ENCODE peak calls at places on chromosomes 2 and 18, in six cellular contexts. One of them, this sample, is unnamed.

GRCh38 chr2:181309576-181309975 is 147.6 kb upstream of the ITGA4 start:
- DNase-seq in SK-N-SH: no peak
- DNase-seq in tibial artery: no peak
- DNase-seq in kidney: no peak
- DNase-seq in fibroblast of villous mesenchyme: no peak
- DNase-seq in bronchial epithelial cell: no peak
- DNase-seq in this sample: no peak

GRCh38 chr2:170354409-170354808 is 176.5 kb downstream of the MYO3B start:
- DNase-seq in SK-N-SH: no peak
- DNase-seq in tibial artery: no peak
- DNase-seq in kidney: no peak
- DNase-seq in fibroblast of villous mesenchyme: no peak
- DNase-seq in bronchial epithelial cell: no peak
- DNase-seq in this sample: no peak

GRCh38 chr2:72770879-72771461 is 54.9 kb downstream of the EXOC6B start:
- DNase-seq in SK-N-SH: peak; percentile 56
- DNase-seq in tibial artery: peak; percentile 64
- DNase-seq in kidney: no peak
- DNase-seq in fibroblast of villous mesenchyme: peak; percentile 83
- DNase-seq in bronchial epithelial cell: peak; percentile 74
- DNase-seq in this sample: peak; percentile 83

GRCh38 chr2:176561706-176562105 is 292.5 kb downstream of the MTX2 start:
- DNase-seq in SK-N-SH: no peak
- DNase-seq in tibial artery: no peak
- DNase-seq in kidney: no peak
- DNase-seq in fibroblast of villous mesenchyme: peak; percentile 44
- DNase-seq in bronchial epithelial cell: no peak
- DNase-seq in this sample: no peak

GRCh38 chr2:62196278-62196901 is 475 bp downstream of the B3GNT2 start:
- DNase-seq in SK-N-SH: peak; percentile 85
- DNase-seq in tibial artery: peak; percentile 36
- DNase-seq in kidney: peak; percentile 89
- DNase-seq in fibroblast of villous mesenchyme: no peak
- DNase-seq in bronchial epithelial cell: peak; percentile 15
- DNase-seq in this sample: peak; percentile 48

GRCh38 chr18:45175505-45175904 is 439.8 kb upstream of the SLC14A2 start:
- DNase-seq in SK-N-SH: no peak
- DNase-seq in tibial artery: no peak
- DNase-seq in kidney: no peak
- DNase-seq in fibroblast of villous mesenchyme: no peak
- DNase-seq in bronchial epithelial cell: no peak
- DNase-seq in this sample: no peak

GRCh38 chr2:222928335-222928734 is 67.5 kb downstream of the ACSL3 start:
- DNase-seq in SK-N-SH: no peak
- DNase-seq in tibial artery: no peak
- DNase-seq in kidney: no peak
- DNase-seq in fibroblast of villous mesenchyme: no peak
- DNase-seq in bronchial epithelial cell: no peak
- DNase-seq in this sample: no peak

GRCh38 chr18:79595876-79596374 is 83.7 kb upstream of the CTDP1 start:
- DNase-seq in SK-N-SH: no peak
- DNase-seq in tibial artery: no peak
- DNase-seq in kidney: peak; percentile 37
- DNase-seq in fibroblast of villous mesenchyme: no peak
- DNase-seq in bronchial epithelial cell: no peak
- DNase-seq in this sample: no peak

GRCh38 chr18:525066-525797 is 24.7 kb upstream of the COLEC12 start:
- DNase-seq in SK-N-SH: no peak
- DNase-seq in tibial artery: no peak
- DNase-seq in kidney: no peak
- DNase-seq in fibroblast of villous mesenchyme: peak; percentile 83
- DNase-seq in bronchial epithelial cell: peak; percentile 10
- DNase-seq in this sample: peak; percentile 62

GRCh38 chr2:41334159-41334558 is 713.7 kb upstream of the PKDCC start:
- DNase-seq in SK-N-SH: no peak
- DNase-seq in tibial artery: no peak
- DNase-seq in kidney: no peak
- DNase-seq in fibroblast of villous mesenchyme: no peak
- DNase-seq in bronchial epithelial cell: no peak
- DNase-seq in this sample: no peak

DNA sequence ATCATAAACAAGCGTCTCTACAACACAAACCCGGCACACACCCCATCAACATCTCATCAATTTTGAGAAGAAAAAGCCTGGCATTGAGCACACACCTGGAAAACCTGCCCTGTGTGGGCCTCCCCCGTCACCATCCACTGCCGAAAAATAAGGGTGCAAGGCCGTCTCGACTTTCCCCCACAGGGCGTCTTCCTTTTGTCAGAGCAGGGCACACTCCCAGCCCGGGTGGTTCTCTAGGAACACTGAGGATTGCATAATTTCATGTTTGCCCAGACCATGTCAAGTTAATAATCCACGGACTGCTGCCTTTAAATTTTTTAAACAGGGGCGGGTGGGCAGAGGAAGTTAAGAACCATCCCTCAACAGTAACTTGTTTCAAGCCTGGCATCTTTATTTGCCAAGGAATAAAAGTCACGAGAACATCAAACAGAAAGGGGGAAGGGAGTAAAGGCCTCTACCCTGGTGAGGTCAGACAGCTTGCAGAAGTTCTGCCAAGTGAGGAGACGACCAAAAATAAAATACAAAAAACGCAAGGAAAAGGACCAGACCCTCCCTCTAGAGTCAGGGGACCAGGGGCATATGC is 2.1 kb downstream of the TFCP2L1 start:
- DNase-seq in SK-N-SH: no peak
- DNase-seq in tibial artery: no peak
- DNase-seq in kidney: no peak
- DNase-seq in fibroblast of villous mesenchyme: no peak
- DNase-seq in bronchial epithelial cell: no peak
- DNase-seq in this sample: peak; percentile 46
- TF ChIP-seq CTCF in SK-N-SH: no peak
- TF ChIP-seq CTCF in tibial artery: no peak
- TF ChIP-seq CTCF in kidney: no peak
- TF ChIP-seq CTCF in fibroblast of villous mesenchyme: no peak
- TF ChIP-seq CTCF in bronchial epithelial cell: no peak
- TF ChIP-seq CTCF in this sample: no peak

DNA sequence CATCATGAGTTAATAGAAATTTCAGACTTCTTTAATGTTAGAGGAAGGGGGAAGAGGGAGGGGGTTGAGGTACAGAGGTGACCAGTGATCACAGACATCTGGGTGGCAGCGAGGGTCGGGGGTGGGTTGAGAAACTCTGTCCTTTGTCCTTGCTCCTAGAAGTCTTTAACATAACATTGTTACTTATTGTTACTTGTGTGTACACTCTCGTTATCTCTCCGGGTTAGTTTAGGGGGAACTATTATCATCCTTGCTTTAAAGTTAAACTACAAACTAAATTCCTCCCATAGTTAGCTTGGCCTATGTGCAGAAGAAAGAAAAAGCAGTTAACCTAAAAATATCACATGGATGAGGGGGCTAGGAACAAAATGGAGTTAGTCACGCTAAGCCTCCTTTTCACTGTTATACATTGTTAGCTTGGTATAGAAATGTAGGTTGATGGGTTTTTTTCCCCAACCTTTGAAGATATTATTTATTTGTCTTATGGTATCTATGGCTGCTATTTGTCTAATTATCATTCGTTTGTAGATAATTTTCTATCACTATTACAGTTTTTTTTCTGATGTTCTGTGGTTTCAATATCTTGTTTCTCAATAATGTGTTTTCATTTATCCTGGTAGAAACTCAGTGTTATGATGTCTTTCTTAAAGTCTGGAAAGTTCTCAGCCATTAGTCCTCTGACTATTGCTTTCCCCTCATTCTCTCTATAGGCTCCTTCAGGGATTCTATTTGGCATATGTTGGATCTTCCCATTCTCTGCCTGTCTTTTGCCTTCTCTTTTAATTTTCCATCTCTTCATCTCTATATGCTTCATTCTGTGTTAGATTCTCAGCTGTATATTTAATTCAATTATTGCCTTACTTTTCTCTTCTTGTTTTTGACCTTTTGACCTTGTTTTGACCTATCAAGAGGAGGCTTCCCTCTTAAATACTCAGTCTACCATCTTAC is 13.2 kb upstream of the B4GALT6 start:
- DNase-seq in SK-N-SH: no peak
- DNase-seq in tibial artery: no peak
- DNase-seq in kidney: no peak
- DNase-seq in fibroblast of villous mesenchyme: no peak
- DNase-seq in bronchial epithelial cell: no peak
- DNase-seq in this sample: no peak
- TF ChIP-seq CTCF in SK-N-SH: no peak
- TF ChIP-seq CTCF in tibial artery: no peak
- TF ChIP-seq CTCF in kidney: no peak
- TF ChIP-seq CTCF in fibroblast of villous mesenchyme: no peak
- TF ChIP-seq CTCF in bronchial epithelial cell: no peak
- TF ChIP-seq CTCF in this sample: no peak

GRCh38 chr2:233901884-233902283 is 15.3 kb upstream of the TRPM8 start:
- DNase-seq in SK-N-SH: no peak
- DNase-seq in tibial artery: no peak
- DNase-seq in kidney: no peak
- DNase-seq in fibroblast of villous mesenchyme: no peak
- DNase-seq in bronchial epithelial cell: no peak
- DNase-seq in this sample: no peak
- TF ChIP-seq CTCF in SK-N-SH: no peak
- TF ChIP-seq CTCF in tibial artery: no peak
- TF ChIP-seq CTCF in kidney: no peak
- TF ChIP-seq CTCF in fibroblast of villous mesenchyme: no peak
- TF ChIP-seq CTCF in bronchial epithelial cell: no peak
- TF ChIP-seq CTCF in this sample: no peak

DNA sequence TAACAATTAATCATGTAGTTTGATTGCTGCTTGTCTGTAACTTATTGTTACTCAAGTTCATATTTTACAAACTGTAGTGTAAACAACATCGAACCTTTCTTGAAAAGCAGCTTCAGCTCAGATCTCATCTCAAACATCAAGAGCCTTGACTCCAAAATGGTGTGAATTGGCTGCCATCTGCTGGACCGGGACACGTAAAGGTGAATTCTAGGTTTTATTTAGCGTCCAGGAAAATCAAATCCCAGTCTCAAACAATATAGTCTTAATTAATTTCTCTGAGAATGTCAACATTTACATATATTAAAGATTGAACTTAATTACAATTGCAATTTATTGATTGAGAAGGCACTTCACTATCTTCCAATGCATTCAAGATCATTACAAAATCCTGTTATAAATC is 453.0 kb downstream of the GALR1 start:
- DNase-seq in SK-N-SH: peak; percentile 3
- DNase-seq in tibial artery: no peak
- DNase-seq in kidney: no peak
- DNase-seq in fibroblast of villous mesenchyme: peak; percentile 2
- DNase-seq in bronchial epithelial cell: peak; percentile 4
- DNase-seq in this sample: peak; percentile 44
- TF ChIP-seq CTCF in SK-N-SH: no peak
- TF ChIP-seq CTCF in tibial artery: no peak
- TF ChIP-seq CTCF in kidney: no peak
- TF ChIP-seq CTCF in fibroblast of villous mesenchyme: no peak
- TF ChIP-seq CTCF in bronchial epithelial cell: no peak
- TF ChIP-seq CTCF in this sample: peak; percentile 57

GRCh38 chr18:59272971-59273935 is at the start of gene RAX:
- DNase-seq in SK-N-SH: peak; percentile 94
- DNase-seq in tibial artery: no peak
- DNase-seq in kidney: peak; percentile 70
- DNase-seq in fibroblast of villous mesenchyme: peak; percentile 11
- DNase-seq in bronchial epithelial cell: no peak
- DNase-seq in this sample: no peak
- TF ChIP-seq CTCF in SK-N-SH: peak; percentile 42
- TF ChIP-seq CTCF in tibial artery: no peak
- TF ChIP-seq CTCF in kidney: no peak
- TF ChIP-seq CTCF in fibroblast of villous mesenchyme: no peak
- TF ChIP-seq CTCF in bronchial epithelial cell: peak; percentile 2
- TF ChIP-seq CTCF in this sample: no peak

DNA sequence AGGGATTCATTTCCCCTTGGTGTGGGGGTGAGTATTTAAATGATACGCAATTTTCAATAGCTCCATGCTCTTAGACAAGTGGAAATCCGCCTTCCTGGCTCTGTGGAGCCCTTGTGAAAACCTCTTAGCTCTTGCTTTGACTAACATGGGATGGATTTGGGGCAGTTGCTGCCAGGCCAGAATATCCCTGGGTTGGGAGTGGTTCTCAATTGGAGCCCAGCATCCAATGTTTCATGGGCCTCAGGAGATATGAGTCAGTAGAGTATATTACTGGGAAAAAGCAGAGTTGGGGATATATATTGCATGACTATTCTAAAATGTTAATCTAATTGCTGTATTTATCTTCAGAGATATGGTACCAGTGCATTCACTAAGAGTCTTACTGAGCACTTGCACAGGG is 104.4 kb upstream of the IL1R2 start:
- DNase-seq in SK-N-SH: no peak
- DNase-seq in tibial artery: no peak
- DNase-seq in kidney: no peak
- DNase-seq in fibroblast of villous mesenchyme: no peak
- DNase-seq in bronchial epithelial cell: no peak
- DNase-seq in this sample: no peak
- TF ChIP-seq CTCF in SK-N-SH: no peak
- TF ChIP-seq CTCF in tibial artery: no peak
- TF ChIP-seq CTCF in kidney: no peak
- TF ChIP-seq CTCF in fibroblast of villous mesenchyme: no peak
- TF ChIP-seq CTCF in bronchial epithelial cell: no peak
- TF ChIP-seq CTCF in this sample: no peak

This sample was measured in MCF 10A.